ENCODE peak calls at places on chromosome 21, in nine cellular contexts. W, I, K, P, S, Z, F, N and Y are unnamed samples.

GRCh38 chr21:23921670-23922418 is 1685.4 kb downstream of the MRPL39 start:
- DNase-seq in N (no peak), I (no peak), F (no peak), S (no peak), P (no peak), Z (no peak), W (no peak), K (no peak), Y (no peak)

GRCh38 chr21:29299046-29299905 is 554 bp downstream of the BACH1 start:
- DNase-seq in W (no peak), I (peak), S (peak), F (peak), Z (peak), P (peak), K (no peak), N (peak), Y (peak)

GRCh38 chr21:46058339-46059145 is 39.4 kb upstream of the COL6A2 start:
- DNase-seq in I (no peak), K (no peak), S (no peak), W (no peak), F (no peak), Z (no peak), N (no peak), P (no peak), Y (no peak)

GRCh38 chr21:18522181-18522771 is 118.7 kb upstream of the TMPRSS15 start:
- DNase-seq in F (no peak), S (no peak), K (no peak), P (peak), I (no peak), N (no peak), W (no peak), Z (no peak), Y (peak)

GRCh38 chr21:16713331-16714114 is 799.3 kb upstream of the CXADR start:
- DNase-seq in W (no peak), P (peak), N (no peak), S (no peak), I (peak), K (no peak), Z (no peak), F (no peak), Y (no peak)

GRCh38 chr21:38503588-38503987 is 5.3 kb upstream of the ERG start:
- DNase-seq in Z (peak), K (no peak), S (no peak), I (peak), F (no peak), P (peak), N (no peak), W (no peak), Y (no peak)

GRCh38 chr21:46092811-46093667 is 4.9 kb upstream of the COL6A2 start:
- DNase-seq in N (no peak), P (no peak), W (no peak), F (peak), S (no peak), K (no peak), Z (no peak), I (no peak), Y (no peak)

GRCh38 chr21:27057997-27058396 is 91.1 kb upstream of the ADAMTS5 start:
- DNase-seq in P (no peak), N (no peak), S (no peak), W (peak), Z (no peak), F (no peak), I (no peak), K (no peak), Y (no peak)

GRCh38 chr21:44267655-44268142 is 6.0 kb upstream of the DNMT3L start:
- DNase-seq in N (peak), I (no peak), W (no peak), K (no peak), Z (no peak), F (no peak), P (peak), S (no peak), Y (peak)

GRCh38 chr21:32351428-32351827 is 41.4 kb downstream of the URB1 start:
- DNase-seq in P (no peak), F (no peak), N (no peak), Z (no peak), S (no peak), K (no peak), I (no peak), W (peak), Y (peak)

GRCh38 chr21:27528697-27529096 is 561.8 kb upstream of the ADAMTS5 start:
- DNase-seq in I (no peak), P (no peak), Z (no peak), S (no peak), N (no peak), W (no peak), F (no peak), K (no peak), Y (no peak)

GRCh38 chr21:25639922-25640670 is 1.0 kb downstream of the JAM2 start:
- DNase-seq in F (no peak), Z (peak), P (no peak), W (no peak), N (no peak), I (no peak), K (no peak), S (no peak), Y (no peak)

GRCh38 chr21:44454058-44454457 is 1.3 kb upstream of the LRRC3 start:
- DNase-seq in N (no peak), Z (no peak), S (no peak), W (no peak), I (no peak), K (no peak), F (no peak), P (no peak), Y (no peak)

GRCh38 chr21:14968029-14968428 is 96.8 kb downstream of the NRIP1 start:
- DNase-seq in N (no peak), I (no peak), P (no peak), K (no peak), W (peak), S (no peak), F (no peak), Z (no peak), Y (peak)

GRCh38 chr21:46323227-46323709 is 402 bp downstream of the C21orf58 start:
- DNase-seq in P (no peak), F (no peak), K (no peak), S (no peak), W (no peak), Z (peak), I (peak), N (no peak), Y (no peak)

GRCh38 chr21:18517905-18518566 is 114.5 kb upstream of the TMPRSS15 start:
- DNase-seq in W (no peak), K (no peak), F (no peak), Z (no peak), N (no peak), S (no peak), I (no peak), P (no peak), Y (no peak)

GRCh38 chr21:16588433-16588860 is 858.7 kb downstream of the USP25 start:
- DNase-seq in S (no peak), N (no peak), Z (peak), F (peak), P (peak), W (peak), K (peak), I (peak), Y (peak)

GRCh38 chr21:32604484-32604883 is 7.7 kb downstream of the CFAP298 start:
- DNase-seq in S (no peak), K (no peak), F (no peak), P (no peak), W (no peak), N (no peak), I (no peak), Z (no peak), Y (no peak)

GRCh38 chr21:45003331-45004058 is 63.7 kb downstream of the SLX9 start:
- DNase-seq in W (no peak), P (no peak), Z (no peak), N (no peak), I (no peak), S (no peak), K (no peak), F (no peak), Y (no peak)

GRCh38 chr21:33264561-33264960 is 1.6 kb upstream of the IL10RB start:
- DNase-seq in Z (no peak), I (no peak), P (no peak), S (no peak), N (no peak), W (no peak), F (no peak), K (no peak), Y (no peak)

GRCh38 chr21:17436626-17437111 is 76.2 kb upstream of the CXADR start:
- DNase-seq in W (no peak), S (no peak), K (no peak), I (peak), N (no peak), Z (no peak), F (no peak), P (no peak), Y (no peak)

GRCh38 chr21:44083631-44084291 is 23.4 kb upstream of the PWP2 start:
- DNase-seq in F (no peak), Z (no peak), S (peak), I (no peak), N (no peak), K (no peak), W (peak), P (no peak), Y (no peak)

GRCh38 chr21:28632718-28633408 is 359.8 kb downstream of the LTN1 start:
- DNase-seq in P (peak), I (peak), F (peak), N (no peak), S (no peak), Z (no peak), K (no peak), W (peak), Y (peak)

GRCh38 chr21:26769613-26770188 is 75.5 kb downstream of the ADAMTS1 start:
- DNase-seq in Z (peak), F (no peak), P (peak), K (peak), S (no peak), N (no peak), I (peak), W (peak), Y (peak)

GRCh38 chr21:45265721-45266517 is 21.8 kb downstream of the POFUT2 start:
- DNase-seq in S (no peak), Z (no peak), W (no peak), F (peak), K (no peak), N (no peak), I (no peak), P (no peak), Y (no peak)

GRCh38 chr21:39660596-39660995 is 47.9 kb downstream of the B3GALT5 start:
- DNase-seq in S (no peak), W (peak), K (peak), Z (peak), N (no peak), I (peak), P (peak), F (peak), Y (peak)

GRCh38 chr21:34091607-34092006 is 18.2 kb downstream of the MRPS6 start:
- DNase-seq in I (peak), P (no peak), Z (no peak), N (no peak), K (no peak), F (no peak), S (no peak), W (no peak), Y (no peak)

GRCh38 chr21:39071623-39072214 is 111.5 kb downstream of the PSMG1 start:
- DNase-seq in F (no peak), I (peak), Z (no peak), S (no peak), K (peak), N (no peak), P (peak), W (no peak), Y (no peak)

GRCh38 chr21:38181101-38181500 is 75.7 kb upstream of the KCNJ15 start:
- DNase-seq in P (peak), Z (no peak), S (no peak), K (no peak), N (no peak), I (no peak), F (no peak), W (peak), Y (no peak)

GRCh38 chr21:28333455-28334108 is 659.1 kb downstream of the LTN1 start:
- DNase-seq in N (no peak), S (no peak), K (peak), P (peak), W (peak), F (no peak), Z (no peak), I (peak), Y (peak)

GRCh38 chr21:26632691-26633090 is 59.6 kb upstream of the CYYR1 start:
- DNase-seq in F (no peak), P (no peak), S (no peak), I (no peak), W (peak), N (no peak), K (no peak), Z (no peak), Y (no peak)

DNA sequence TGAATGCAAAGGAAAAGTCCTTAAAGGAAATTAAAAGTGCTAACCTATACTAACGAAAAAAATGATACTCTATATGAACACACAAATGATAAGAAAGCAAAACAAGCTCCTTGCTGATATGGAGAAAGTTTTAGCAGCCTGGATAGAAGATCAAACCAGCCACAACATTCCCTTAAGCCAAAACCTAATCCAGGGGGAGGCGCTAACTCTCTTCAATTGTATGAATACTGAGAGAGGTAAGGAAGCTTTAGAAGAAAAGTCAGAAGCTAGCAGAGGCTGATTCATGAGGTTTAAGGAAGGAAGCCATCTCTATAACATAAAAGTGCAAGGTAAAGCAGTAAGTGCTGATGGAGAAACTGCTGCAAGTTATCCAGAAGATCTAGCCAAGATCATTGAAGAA is 3.4 kb downstream of the KRTAP23-1 start:
- DNase-seq in W (no peak), N (no peak), F (no peak), I (no peak), K (no peak), S (no peak), Z (no peak), P (no peak), Y (no peak)
- TF ChIP-seq CTCF in W (no peak), N (no peak), F (no peak), I (no peak), K (no peak), S (no peak), Z (no peak), P (no peak), Y (no peak)

DNA sequence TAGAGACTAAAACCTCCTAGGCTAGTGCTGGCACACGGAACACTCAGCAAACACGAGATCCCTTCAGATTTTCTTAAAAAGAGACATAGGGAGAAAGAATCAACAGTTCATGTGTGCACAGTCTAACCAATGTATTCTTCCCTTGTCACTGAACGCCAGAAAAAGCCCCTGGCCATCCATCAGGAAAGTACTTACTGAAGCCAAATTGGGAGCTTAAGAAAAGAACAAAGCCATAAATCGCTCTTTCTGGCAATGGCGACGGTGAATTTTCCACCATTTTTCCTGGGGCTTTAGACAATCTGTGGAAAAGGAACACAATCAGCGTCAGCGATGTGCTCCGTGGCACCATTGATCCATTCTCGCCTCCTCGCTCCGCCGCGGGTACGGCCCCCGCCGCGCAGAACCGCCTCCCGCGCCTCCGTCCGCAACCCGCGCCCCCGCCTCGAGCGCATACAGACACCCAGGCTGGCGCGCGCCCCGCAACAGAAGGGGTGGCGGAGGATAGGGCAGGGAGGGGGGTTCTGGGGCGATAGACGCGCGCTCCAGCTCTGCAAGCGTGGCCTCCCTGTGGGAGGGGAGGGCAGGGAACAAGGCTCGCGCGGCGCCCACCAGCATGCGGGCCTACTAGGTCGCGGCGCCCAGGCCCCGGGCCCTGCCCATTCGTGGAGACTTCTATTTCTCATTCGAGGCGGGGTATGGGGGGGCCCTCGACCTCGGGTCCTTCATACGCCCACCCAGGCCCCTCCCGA is 458 bp downstream of the PIGP start:
- DNase-seq in Z (no peak), P (no peak), N (no peak), K (no peak), W (peak), F (peak), S (peak), I (no peak), Y (peak)
- TF ChIP-seq CTCF in Z (no peak), P (no peak), N (no peak), K (no peak), W (no peak), F (no peak), S (no peak), I (no peak), Y (no peak)

GRCh38 chr21:35467536-35467935 is 418.4 kb upstream of the RUNX1 start:
- DNase-seq in I (no peak), W (no peak), F (no peak), Z (no peak), N (no peak), K (no peak), S (no peak), P (no peak), Y (no peak)
- TF ChIP-seq CTCF in I (no peak), W (no peak), F (no peak), Z (no peak), N (no peak), K (no peak), S (no peak), P (no peak), Y (no peak)

DNA sequence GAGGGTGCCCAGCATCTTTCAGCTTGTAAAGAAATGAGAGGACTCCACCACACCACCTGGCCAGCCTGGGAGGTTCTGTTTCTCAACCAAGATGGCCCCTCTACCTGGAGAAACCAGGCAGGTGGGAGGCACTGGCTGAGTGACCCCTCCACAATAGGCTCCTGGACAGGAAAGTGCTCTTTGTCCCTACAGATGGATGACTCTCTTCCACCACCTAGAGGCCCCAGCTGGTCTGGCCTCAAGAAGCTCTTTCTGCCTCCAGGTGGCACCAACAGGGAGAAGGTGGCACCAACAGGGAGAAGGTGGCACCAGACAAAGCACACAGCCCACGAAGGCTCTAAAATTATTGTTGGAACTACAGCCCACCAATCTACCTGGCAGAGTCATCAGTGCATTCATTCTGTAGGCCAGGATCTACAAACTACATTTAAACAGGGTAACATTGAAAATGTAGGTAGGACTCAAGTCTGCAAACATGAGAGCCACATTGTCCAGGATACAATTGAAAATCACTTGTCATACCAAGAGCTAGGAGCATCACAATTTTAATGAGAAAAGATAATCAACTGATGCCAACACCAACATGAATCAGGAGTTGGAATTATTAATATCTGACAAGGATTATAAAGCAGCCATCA is 14.4 kb downstream of the TMPRSS3 start:
- DNase-seq in I (peak), P (peak), Z (peak), S (no peak), W (peak), N (no peak), F (peak), K (no peak), Y (peak)
- TF ChIP-seq CTCF in I (peak), P (peak), Z (peak), S (peak), W (peak), N (peak), F (no peak), K (peak), Y (peak)

GRCh38 chr21:31180256-31181088 is 142.2 kb upstream of the KRTAP19-8 start:
- DNase-seq in N (no peak), Z (no peak), F (no peak), S (no peak), K (no peak), P (peak), I (peak), W (peak), Y (peak)
- TF ChIP-seq CTCF in N (peak), Z (peak), F (no peak), S (peak), K (peak), P (peak), I (peak), W (peak), Y (peak)